ENCODE peak calls at places on chromosomes 4 and X, in ten cellular contexts. W is neural progenitor cell; O is ovary; S is dorsolateral prefrontal cortex; A is kidney; H is WERI-Rb-1; E is cardiac muscle cell; L is thoracic aorta; F is A549; M is CD8-positive, alpha-beta T cell. D is an unnamed sample.

GRCh38 chr4:78544681-78545080 is 6.9 kb upstream of the ANXA3 start:
- DNase-seq in L (no peak), F (no peak), O (no peak), A (no peak), W (no peak), H (no peak), S (no peak), E (no peak), M (no peak), D (no peak)

GRCh38 chrX:23317799-23318724 is 16.6 kb upstream of the PTCHD1 start:
- DNase-seq in S (no peak), M (no peak), F (peak), O (no peak), E (peak), A (no peak), L (no peak), H (peak), W (peak), D (peak)

GRCh38 chr4:8766610-8767009 is 105.0 kb downstream of the HMX1 start:
- DNase-seq in M (no peak), E (no peak), L (no peak), A (peak), O (peak), H (peak), W (no peak), S (no peak), F (no peak), D (peak)

GRCh38 chrX:2484721-2485459 is 15.9 kb downstream of the DHRSX start:
- DNase-seq in W (peak), F (no peak), L (no peak), M (no peak), O (peak), S (no peak), A (no peak), E (peak), H (no peak), D (peak)

GRCh38 chrX:69016220-69016941 is 148.9 kb downstream of the PJA1 start:
- DNase-seq in H (no peak), O (no peak), E (no peak), S (no peak), L (no peak), W (no peak), A (peak), F (no peak), M (no peak), D (peak)

GRCh38 chrX:716136-716535 is 85.5 kb downstream of the SHOX start:
- DNase-seq in A (no peak), H (no peak), L (no peak), S (no peak), W (no peak), M (no peak), O (no peak), E (no peak), F (no peak), D (no peak)

GRCh38 chr4:181008164-181008563 is 1235.0 kb upstream of the TENM3 start:
- DNase-seq in W (no peak), S (no peak), L (no peak), E (no peak), F (peak), M (no peak), O (no peak), H (no peak), A (no peak), D (no peak)

GRCh38 chrX:22594771-22595170 is 322.1 kb downstream of the CBLL2 start:
- DNase-seq in M (no peak), W (no peak), O (no peak), S (no peak), E (no peak), F (no peak), A (no peak), H (no peak), L (no peak), D (no peak)

GRCh38 chr4:123452585-123452984 is 56.0 kb downstream of the SPRY1 start:
- DNase-seq in M (no peak), E (no peak), H (no peak), A (no peak), S (no peak), L (peak), F (peak), O (no peak), W (no peak), D (no peak)

GRCh38 chr4:44448548-44449443 is at the start of gene KCTD8:
- DNase-seq in L (peak), F (peak), O (peak), S (peak), W (peak), M (peak), E (peak), H (peak), A (peak), D (peak)

GRCh38 chr4:123415977-123416376 is 19.4 kb downstream of the SPRY1 start:
- DNase-seq in O (no peak), S (no peak), W (no peak), E (no peak), F (no peak), A (no peak), M (no peak), L (no peak), H (no peak), D (no peak)

GRCh38 chr4:156774422-156774821 is 197.2 kb downstream of the PDGFC start:
- DNase-seq in W (no peak), M (no peak), F (peak), L (peak), A (no peak), H (no peak), S (no peak), E (no peak), O (no peak), D (no peak)

GRCh38 chr4:152356428-152357034 is 179.4 kb downstream of the FBXW7 start:
- DNase-seq in F (no peak), L (no peak), A (no peak), E (no peak), S (no peak), O (no peak), M (no peak), W (no peak), H (no peak), D (no peak)

GRCh38 chrX:45714864-45715263 is 514.2 kb upstream of the DIPK2B start:
- DNase-seq in M (no peak), O (no peak), W (no peak), H (no peak), S (no peak), L (peak), E (no peak), F (peak), A (no peak), D (no peak)

GRCh38 chr4:6259886-6260285 is 9.8 kb upstream of the WFS1 start:
- DNase-seq in H (no peak), W (no peak), M (no peak), O (no peak), A (peak), S (no peak), F (no peak), L (no peak), E (no peak), D (no peak)

GRCh38 chr4:150305995-150306394 is 227.8 kb downstream of the DCLK2 start:
- DNase-seq in M (no peak), H (no peak), F (no peak), W (no peak), A (no peak), S (no peak), O (no peak), E (no peak), L (no peak), D (no peak)

DNA sequence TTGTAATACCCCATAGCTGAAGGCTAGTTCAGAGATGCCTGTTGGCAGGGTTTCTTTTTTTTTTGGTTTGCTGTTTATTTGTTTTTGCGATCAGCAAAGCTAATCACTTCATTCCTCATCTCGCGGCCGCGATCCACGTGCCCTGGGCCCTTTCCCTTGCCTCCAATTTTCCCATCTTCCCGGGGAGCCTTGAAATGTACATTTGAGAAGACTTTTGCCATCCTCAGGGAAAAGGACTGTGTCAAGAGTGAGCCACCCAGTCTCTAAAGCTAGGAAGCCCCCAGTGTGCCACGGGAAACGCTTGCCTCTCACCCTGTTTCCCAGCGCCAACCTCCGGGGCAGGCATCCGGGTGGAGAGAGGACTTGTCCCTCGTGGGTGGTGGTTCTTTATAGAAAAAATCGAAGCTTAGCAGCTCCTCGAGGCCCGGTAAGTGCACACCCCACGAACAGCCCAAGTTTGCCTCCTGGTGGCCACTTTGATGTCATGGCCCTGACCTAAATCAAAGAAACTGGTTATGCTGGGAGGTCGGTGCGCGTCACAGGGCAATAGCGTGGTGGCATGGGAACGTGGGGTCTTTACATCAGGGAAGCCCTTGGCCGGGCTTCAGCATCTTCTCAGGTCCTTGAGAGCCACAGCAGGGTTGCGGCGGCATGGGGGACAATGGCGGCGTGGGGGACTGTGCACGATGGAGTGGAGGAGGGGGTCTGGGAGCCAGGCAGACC is 42.0 kb downstream of the MAP7D3 start:
- DNase-seq in F (peak), L (no peak), H (peak), S (peak), W (peak), M (no peak), E (peak), A (no peak), O (peak), D (peak)
- H3K27ac ChIP-seq in F (peak), L (peak), H (no peak), S (no peak), W (no peak), M (no peak), E (no peak), A (no peak), O (peak), D (no peak)

DNA sequence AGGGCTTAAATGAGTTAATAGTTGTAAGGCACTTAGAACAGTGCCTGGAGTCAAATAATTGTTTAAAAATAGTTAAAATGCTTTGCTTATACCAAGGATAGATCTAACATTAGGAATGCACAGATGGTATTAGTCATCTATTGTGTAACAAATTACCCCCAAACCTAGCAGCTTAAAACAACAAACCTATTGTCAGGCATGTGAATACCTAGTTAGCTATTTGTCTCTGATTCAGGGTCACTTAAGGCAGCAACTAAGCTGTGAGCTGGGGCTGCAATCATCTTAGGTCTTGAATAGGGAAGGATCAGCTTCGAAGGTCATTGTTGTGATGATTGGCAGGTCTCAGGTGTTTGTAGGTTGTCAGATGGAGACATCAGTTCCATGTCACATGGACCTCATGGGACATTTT is 42.4 kb upstream of the AGA start:
- DNase-seq in S (no peak), H (no peak), L (no peak), A (no peak), M (no peak), F (peak), O (no peak), E (no peak), W (no peak), D (no peak)
- H3K27ac ChIP-seq in S (no peak), H (no peak), L (no peak), A (no peak), M (no peak), F (peak), O (no peak), E (no peak), W (no peak), D (no peak)

GRCh38 chr4:183249854-183250253 is 70.2 kb downstream of the CLDN22 start:
- DNase-seq in S (no peak), H (peak), E (peak), W (peak), O (no peak), A (no peak), M (no peak), F (peak), L (no peak), D (no peak)
- H3K27ac ChIP-seq in S (no peak), H (no peak), E (no peak), W (no peak), O (no peak), A (no peak), M (no peak), F (no peak), L (no peak), D (no peak)

GRCh38 chr4:112889199-112889598 is 160.3 kb upstream of the ANK2 start:
- DNase-seq in F (no peak), W (no peak), E (no peak), S (no peak), M (no peak), A (no peak), L (no peak), H (no peak), O (no peak), D (no peak)
- H3K27ac ChIP-seq in F (no peak), W (peak), E (no peak), S (peak), M (no peak), A (no peak), L (no peak), H (no peak), O (no peak), D (no peak)